ENCODE peak calls at places on chromosomes 4 and X, in four cellular contexts. O, S, L and T are unnamed samples.
A peak's percentile ranks its signal among the peaks of the same experiment; 100 is the strongest.

GRCh38 chr4:106875340-106875739 is 160.8 kb downstream of the DKK2 start:
- DNase-seq in O (no peak), S (no peak), L (no peak), T (no peak)

GRCh38 chrX:67601771-67602170 is 58.0 kb downstream of the AR start:
- DNase-seq in O (peak; percentile 31), S (no peak), L (no peak), T (no peak)

GRCh38 chr4:10115657-10116624 is 658 bp downstream of the WDR1 start:
- DNase-seq in O (no peak), S (peak; percentile 65), L (peak; percentile 73), T (peak; percentile 73)

GRCh38 chr4:38128478-38129451 is 168.6 kb downstream of the PTTG2 start:
- DNase-seq in O (peak; percentile 90), S (peak; percentile 86), L (peak; percentile 32), T (peak; percentile 70)

GRCh38 chr4:3791910-3792542 is 25.8 kb downstream of the ADRA2C start:
- DNase-seq in O (no peak), S (peak; percentile 13), L (peak; percentile 97), T (peak; percentile 43)

GRCh38 chr4:79598801-79599200 is 190.8 kb upstream of the GK2 start:
- DNase-seq in O (no peak), S (no peak), L (no peak), T (no peak)

GRCh38 chr4:56477192-56477706 is 9.8 kb downstream of the SRP72 start:
- DNase-seq in O (no peak), S (no peak), L (no peak), T (no peak)

GRCh38 chr4:101183224-101183623 is 164.1 kb downstream of the PPP3CA start:
- DNase-seq in O (no peak), S (no peak), L (no peak), T (no peak)

GRCh38 chr4:15746110-15746509 is 32.0 kb upstream of the CD38 start:
- DNase-seq in O (no peak), S (no peak), L (no peak), T (no peak)

GRCh38 chrX:103847174-103847870 is 15.3 kb upstream of the RAB9B start:
- DNase-seq in O (peak; percentile 53), S (peak; percentile 80), L (no peak), T (peak; percentile 13)

GRCh38 chr4:4647041-4647440 is 105.2 kb upstream of the STX18 start:
- DNase-seq in O (peak; percentile 72), S (peak; percentile 60), L (no peak), T (no peak)

GRCh38 chr4:110196871-110197420 is 1.5 kb downstream of the ELOVL6 start:
- DNase-seq in O (peak; percentile 23), S (peak; percentile 41), L (peak; percentile 56), T (peak; percentile 48)

GRCh38 chr4:14168919-14169318 is 541.4 kb upstream of the BOD1L1 start:
- DNase-seq in O (peak; percentile 96), S (peak; percentile 96), L (no peak), T (peak; percentile 96)